ENCODE peak calls at places on chromosomes 2 and 18, in ten cellular contexts. O, H, Y, R, Z, S, I, B, L and M are unnamed samples.

GRCh38 chr18:54269924-54270844 is 867 bp downstream of the POLI start:
- DNase-seq in O (peak; percentile 57), H (peak; percentile 41), Y (no peak), R (peak; percentile 52), Z (peak; percentile 79), S (no peak), I (no peak), B (peak; percentile 63), L (no peak), M (no peak)

GRCh38 chr18:23134780-23135678 is at the start of gene CABLES1:
- DNase-seq in O (peak; percentile 83), H (peak; percentile 53), Y (peak; percentile 43), R (no peak), Z (no peak), S (peak; percentile 87), I (no peak), B (peak; percentile 60), L (no peak), M (peak; percentile 18)

GRCh38 chr2:119352357-119352756 is 14.3 kb downstream of the C2orf76 start:
- DNase-seq in O (no peak), H (peak; percentile 58), Y (peak; percentile 24), R (peak; percentile 12), Z (no peak), S (no peak), I (no peak), B (no peak), L (no peak), M (no peak)

GRCh38 chr2:12381543-12382323 is 335.0 kb upstream of the TRIB2 start:
- DNase-seq in O (no peak), H (no peak), Y (no peak), R (no peak), Z (no peak), S (no peak), I (no peak), B (no peak), L (no peak), M (no peak)

GRCh38 chr2:241490444-241490760 is 18.0 kb downstream of the STK25 start:
- DNase-seq in O (no peak), H (no peak), Y (no peak), R (no peak), Z (no peak), S (no peak), I (no peak), B (no peak), L (no peak), M (no peak)

GRCh38 chr2:26770986-26771586 is 7.0 kb downstream of the SLC35F6 start:
- DNase-seq in O (peak; percentile 56), H (peak; percentile 40), Y (no peak), R (peak; percentile 75), Z (peak; percentile 86), S (peak; percentile 84), I (peak; percentile 27), B (peak; percentile 89), L (no peak), M (no peak)

GRCh38 chr18:5414546-5414945 is 119.0 kb upstream of the ZBTB14 start:
- DNase-seq in O (no peak), H (no peak), Y (no peak), R (no peak), Z (no peak), S (no peak), I (no peak), B (no peak), L (no peak), M (no peak)

GRCh38 chr2:85131116-85131515 is 2.1 kb upstream of the TCF7L1 start:
- DNase-seq in O (peak; percentile 54), H (no peak), Y (no peak), R (no peak), Z (no peak), S (no peak), I (no peak), B (no peak), L (no peak), M (no peak)

GRCh38 chr2:228801451-228801850 is 469.6 kb downstream of the PID1 start:
- DNase-seq in O (no peak), H (no peak), Y (no peak), R (no peak), Z (no peak), S (no peak), I (no peak), B (no peak), L (no peak), M (no peak)

GRCh38 chr2:8847400-8847799 is 10.0 kb upstream of the KIDINS220 start:
- DNase-seq in O (no peak), H (no peak), Y (no peak), R (no peak), Z (no peak), S (no peak), I (no peak), B (no peak), L (no peak), M (no peak)

GRCh38 chr2:217887841-217888665 is 114.7 kb downstream of the TNS1 start:
- DNase-seq in O (no peak), H (no peak), Y (no peak), R (no peak), Z (peak; percentile 89), S (peak; percentile 76), I (no peak), B (peak; percentile 89), L (no peak), M (no peak)

GRCh38 chr2:58140508-58141072 is 94.0 kb downstream of the VRK2 start:
- DNase-seq in O (no peak), H (no peak), Y (no peak), R (no peak), Z (no peak), S (no peak), I (no peak), B (no peak), L (no peak), M (no peak)

GRCh38 chr2:226760412-226761194 is 39.0 kb downstream of the IRS1 start:
- DNase-seq in O (no peak), H (no peak), Y (no peak), R (peak; percentile 67), Z (no peak), S (no peak), I (no peak), B (no peak), L (no peak), M (no peak)

GRCh38 chr2:221254281-221254680 is 317.8 kb downstream of the EPHA4 start:
- DNase-seq in O (no peak), H (no peak), Y (no peak), R (peak; percentile 6), Z (no peak), S (no peak), I (no peak), B (no peak), L (no peak), M (no peak)

GRCh38 chr2:96330407-96330806 is 5.2 kb upstream of the NCAPH start:
- DNase-seq in O (no peak), H (no peak), Y (no peak), R (peak; percentile 70), Z (no peak), S (no peak), I (no peak), B (no peak), L (no peak), M (no peak)

GRCh38 chr18:11839556-11839955 is 11.7 kb upstream of the CHMP1B start:
- DNase-seq in O (no peak), H (no peak), Y (no peak), R (no peak), Z (no peak), S (no peak), I (no peak), B (no peak), L (no peak), M (no peak)

GRCh38 chr2:178420463-178420990 is 30.4 kb downstream of the PRKRA start:
- DNase-seq in O (no peak), H (no peak), Y (no peak), R (no peak), Z (no peak), S (no peak), I (no peak), B (no peak), L (no peak), M (no peak)

GRCh38 chr2:29115797-29116781 is 874 bp downstream of the CLIP4 start:
- DNase-seq in O (peak; percentile 78), H (peak; percentile 54), Y (peak; percentile 47), R (peak; percentile 66), Z (no peak), S (peak; percentile 88), I (peak; percentile 47), B (peak; percentile 76), L (peak; percentile 35), M (peak; percentile 78)

GRCh38 chr2:236343400-236344161 is 79.4 kb upstream of the ASB18 start:
- DNase-seq in O (peak; percentile 82), H (peak; percentile 75), Y (peak; percentile 59), R (peak; percentile 19), Z (no peak), S (no peak), I (peak; percentile 15), B (peak; percentile 45), L (no peak), M (peak; percentile 46)

GRCh38 chr2:179671314-179671713 is 190.1 kb downstream of the ZNF385B start:
- DNase-seq in O (no peak), H (no peak), Y (no peak), R (no peak), Z (no peak), S (no peak), I (no peak), B (no peak), L (no peak), M (no peak)